ENCODE peak calls at places on chromosome 11, in eight cellular contexts. K, O, B, U, F, Y, H and X are unnamed samples.

GRCh38 chr11:110438017-110438416 is 8.3 kb downstream of the FDX1 start:
- DNase-seq in K (no peak), O (no peak), B (no peak), U (no peak), F (no peak), Y (no peak), H (no peak), X (no peak)

GRCh38 chr11:93288079-93288478 is 42.5 kb upstream of the DEUP1 start:
- DNase-seq in K (no peak), O (no peak), B (no peak), U (no peak), F (no peak), Y (no peak), H (no peak), X (no peak)

GRCh38 chr11:24271798-24272197 is 225.1 kb upstream of the LUZP2 start:
- DNase-seq in K (no peak), O (no peak), B (no peak), U (no peak), F (no peak), Y (no peak), H (no peak), X (no peak)

GRCh38 chr11:1628506-1629325 is 859 bp upstream of the KRTAP5-5 start:
- DNase-seq in K (no peak), O (peak), B (peak), U (peak), F (peak), Y (peak), H (no peak), X (peak)

GRCh38 chr11:10415817-10416392 is 39.2 kb upstream of the AMPD3 start:
- DNase-seq in K (no peak), O (no peak), B (peak), U (no peak), F (no peak), Y (no peak), H (no peak), X (no peak)

GRCh38 chr11:94218372-94218771 is 86.0 kb upstream of the IZUMO1R start:
- DNase-seq in K (no peak), O (no peak), B (no peak), U (no peak), F (no peak), Y (no peak), H (no peak), X (no peak)

GRCh38 chr11:33377100-33377851 is 120.1 kb downstream of the HIPK3 start:
- DNase-seq in K (no peak), O (no peak), B (no peak), U (no peak), F (peak), Y (no peak), H (no peak), X (peak)

GRCh38 chr11:68312117-68312779 is at the start of gene LRP5:
- DNase-seq in K (no peak), O (no peak), B (no peak), U (no peak), F (no peak), Y (no peak), H (no peak), X (peak)

GRCh38 chr11:10998674-10999073 is 140.8 kb upstream of the ZBED5 start:
- DNase-seq in K (no peak), O (no peak), B (no peak), U (no peak), F (no peak), Y (no peak), H (no peak), X (no peak)

GRCh38 chr11:6067502-6067901 is 36.9 kb upstream of the OR56A1 start:
- DNase-seq in K (no peak), O (no peak), B (no peak), U (no peak), F (no peak), Y (no peak), H (no peak), X (no peak)

GRCh38 chr11:8068605-8069221 is 12.3 kb upstream of the TUB start:
- DNase-seq in K (no peak), O (no peak), B (no peak), U (peak), F (peak), Y (no peak), H (peak), X (peak)

GRCh38 chr11:37364246-37364839 is 766.3 kb upstream of the RAG2 start:
- DNase-seq in K (no peak), O (no peak), B (no peak), U (peak), F (no peak), Y (no peak), H (no peak), X (no peak)

GRCh38 chr11:107956543-107956942 is 28.3 kb downstream of the RAB39A start:
- DNase-seq in K (no peak), O (no peak), B (no peak), U (no peak), F (no peak), Y (no peak), H (no peak), X (no peak)

GRCh38 chr11:71064183-71064582 is 188.2 kb downstream of the SHANK2 start:
- DNase-seq in K (no peak), O (no peak), B (no peak), U (no peak), F (no peak), Y (no peak), H (no peak), X (no peak)

GRCh38 chr11:17828311-17828751 is 93.8 kb downstream of the KCNC1 start:
- DNase-seq in K (no peak), O (no peak), B (no peak), U (no peak), F (peak), Y (peak), H (no peak), X (no peak)

GRCh38 chr11:83724704-83725114 is 438.5 kb upstream of the CCDC90B start:
- DNase-seq in K (peak), O (no peak), B (no peak), U (peak), F (no peak), Y (no peak), H (no peak), X (peak)

GRCh38 chr11:113681711-113682410 is 24.2 kb downstream of the TMPRSS5 start:
- DNase-seq in K (peak), O (no peak), B (no peak), U (no peak), F (peak), Y (no peak), H (no peak), X (no peak)

GRCh38 chr11:127023991-127024390 is 23.4 kb upstream of the KIRREL3 start:
- DNase-seq in K (no peak), O (no peak), B (no peak), U (no peak), F (no peak), Y (no peak), H (no peak), X (no peak)

GRCh38 chr11:10050561-10050960 is 243.5 kb downstream of the SBF2 start:
- DNase-seq in K (no peak), O (no peak), B (no peak), U (no peak), F (no peak), Y (no peak), H (no peak), X (peak)

GRCh38 chr11:114183041-114183511 is 113.1 kb upstream of the NNMT start:
- DNase-seq in K (no peak), O (peak), B (peak), U (no peak), F (no peak), Y (no peak), H (no peak), X (no peak)

GRCh38 chr11:14345668-14346067 is 13.3 kb downstream of the RRAS2 start:
- DNase-seq in K (no peak), O (no peak), B (no peak), U (no peak), F (no peak), Y (no peak), H (no peak), X (no peak)

GRCh38 chr11:122181893-122182292 is 65.9 kb upstream of the BLID start:
- DNase-seq in K (no peak), O (no peak), B (no peak), U (no peak), F (no peak), Y (no peak), H (no peak), X (no peak)

GRCh38 chr11:103596323-103596722 is 440.1 kb upstream of the DDI1 start:
- DNase-seq in K (no peak), O (no peak), B (no peak), U (no peak), F (no peak), Y (no peak), H (no peak), X (no peak)

GRCh38 chr11:87491381-87491780 is 453.6 kb downstream of the TMEM135 start:
- DNase-seq in K (no peak), O (no peak), B (no peak), U (no peak), F (no peak), Y (no peak), H (no peak), X (no peak)

GRCh38 chr11:34754171-34754823 is 133.4 kb downstream of the EHF start:
- DNase-seq in K (no peak), O (no peak), B (no peak), U (no peak), F (no peak), Y (no peak), H (no peak), X (no peak)

GRCh38 chr11:91932151-91932821 is 292.3 kb upstream of the FAT3 start:
- DNase-seq in K (no peak), O (no peak), B (no peak), U (no peak), F (peak), Y (no peak), H (no peak), X (peak)

GRCh38 chr11:74487875-74488274 is 5.6 kb downstream of the LIPT2 start:
- DNase-seq in K (no peak), O (no peak), B (no peak), U (peak), F (no peak), Y (no peak), H (no peak), X (peak)